ENCODE peak calls at places on chromosomes 3 and 15, in five cellular contexts. One of them, this sample, is unnamed.

GRCh38 chr3:14767706-14768105 is 51.1 kb upstream of the FGD5 start:
- DNase-seq in DND-41: peak
- DNase-seq in activated CD4-positive, CD25-positive, alpha-beta regulatory T cell treated with anti-CD3 and anti-CD28 coated beads, Interleukin-2, amount 50 U/mL, for 72 hours: no peak
- DNase-seq in H9: peak
- DNase-seq in stimulated activated CD8-positive, alpha-beta memory T cell treated with anti-CD3 and anti-CD28 coated beads, Interleukin-12 subunit alpha, Interleukin-12 subunit beta, amount 100 ng/mL, for 4 hours: no peak
- DNase-seq in this sample: no peak

GRCh38 chr3:172279191-172279640 is 169.0 kb downstream of the GHSR start:
- DNase-seq in H9: no peak
- DNase-seq in stimulated activated CD8-positive, alpha-beta memory T cell treated with anti-CD3 and anti-CD28 coated beads, Interleukin-12 subunit alpha, Interleukin-12 subunit beta, amount 100 ng/mL, for 4 hours: no peak
- DNase-seq in activated CD4-positive, CD25-positive, alpha-beta regulatory T cell treated with anti-CD3 and anti-CD28 coated beads, Interleukin-2, amount 50 U/mL, for 72 hours: no peak
- DNase-seq in DND-41: no peak
- DNase-seq in this sample: no peak

GRCh38 chr3:12869025-12869695 is 27.8 kb upstream of the RPL32 start:
- DNase-seq in stimulated activated CD8-positive, alpha-beta memory T cell treated with anti-CD3 and anti-CD28 coated beads, Interleukin-12 subunit alpha, Interleukin-12 subunit beta, amount 100 ng/mL, for 4 hours: peak
- DNase-seq in H9: peak
- DNase-seq in activated CD4-positive, CD25-positive, alpha-beta regulatory T cell treated with anti-CD3 and anti-CD28 coated beads, Interleukin-2, amount 50 U/mL, for 72 hours: peak
- DNase-seq in DND-41: no peak
- DNase-seq in this sample: no peak

GRCh38 chr3:58109752-58110151 is 101.0 kb downstream of the DNASE1L3 start:
- DNase-seq in DND-41: no peak
- DNase-seq in activated CD4-positive, CD25-positive, alpha-beta regulatory T cell treated with anti-CD3 and anti-CD28 coated beads, Interleukin-2, amount 50 U/mL, for 72 hours: no peak
- DNase-seq in H9: no peak
- DNase-seq in stimulated activated CD8-positive, alpha-beta memory T cell treated with anti-CD3 and anti-CD28 coated beads, Interleukin-12 subunit alpha, Interleukin-12 subunit beta, amount 100 ng/mL, for 4 hours: no peak
- DNase-seq in this sample: no peak

GRCh38 chr3:188358787-188359493 is 205.0 kb downstream of the LPP start:
- DNase-seq in stimulated activated CD8-positive, alpha-beta memory T cell treated with anti-CD3 and anti-CD28 coated beads, Interleukin-12 subunit alpha, Interleukin-12 subunit beta, amount 100 ng/mL, for 4 hours: no peak
- DNase-seq in activated CD4-positive, CD25-positive, alpha-beta regulatory T cell treated with anti-CD3 and anti-CD28 coated beads, Interleukin-2, amount 50 U/mL, for 72 hours: no peak
- DNase-seq in DND-41: peak
- DNase-seq in H9: no peak
- DNase-seq in this sample: no peak

GRCh38 chr3:64488938-64489337 is 198.9 kb downstream of the ADAMTS9 start:
- DNase-seq in stimulated activated CD8-positive, alpha-beta memory T cell treated with anti-CD3 and anti-CD28 coated beads, Interleukin-12 subunit alpha, Interleukin-12 subunit beta, amount 100 ng/mL, for 4 hours: no peak
- DNase-seq in activated CD4-positive, CD25-positive, alpha-beta regulatory T cell treated with anti-CD3 and anti-CD28 coated beads, Interleukin-2, amount 50 U/mL, for 72 hours: no peak
- DNase-seq in DND-41: no peak
- DNase-seq in H9: no peak
- DNase-seq in this sample: peak

GRCh38 chr3:107421170-107421792 is 44.0 kb downstream of the CCDC54 start:
- DNase-seq in activated CD4-positive, CD25-positive, alpha-beta regulatory T cell treated with anti-CD3 and anti-CD28 coated beads, Interleukin-2, amount 50 U/mL, for 72 hours: no peak
- DNase-seq in stimulated activated CD8-positive, alpha-beta memory T cell treated with anti-CD3 and anti-CD28 coated beads, Interleukin-12 subunit alpha, Interleukin-12 subunit beta, amount 100 ng/mL, for 4 hours: no peak
- DNase-seq in DND-41: peak
- DNase-seq in H9: no peak
- DNase-seq in this sample: peak

GRCh38 chr15:80934761-80935221 is 54.8 kb downstream of the MESD start:
- DNase-seq in DND-41: no peak
- DNase-seq in stimulated activated CD8-positive, alpha-beta memory T cell treated with anti-CD3 and anti-CD28 coated beads, Interleukin-12 subunit alpha, Interleukin-12 subunit beta, amount 100 ng/mL, for 4 hours: no peak
- DNase-seq in activated CD4-positive, CD25-positive, alpha-beta regulatory T cell treated with anti-CD3 and anti-CD28 coated beads, Interleukin-2, amount 50 U/mL, for 72 hours: no peak
- DNase-seq in H9: peak
- DNase-seq in this sample: no peak

GRCh38 chr15:62413786-62414185 is 248.7 kb upstream of the C2CD4B start:
- DNase-seq in DND-41: no peak
- DNase-seq in stimulated activated CD8-positive, alpha-beta memory T cell treated with anti-CD3 and anti-CD28 coated beads, Interleukin-12 subunit alpha, Interleukin-12 subunit beta, amount 100 ng/mL, for 4 hours: no peak
- DNase-seq in activated CD4-positive, CD25-positive, alpha-beta regulatory T cell treated with anti-CD3 and anti-CD28 coated beads, Interleukin-2, amount 50 U/mL, for 72 hours: no peak
- DNase-seq in H9: no peak
- DNase-seq in this sample: no peak

GRCh38 chr3:180744226-180744625 is 64.9 kb upstream of the CCDC39 start:
- DNase-seq in H9: no peak
- DNase-seq in activated CD4-positive, CD25-positive, alpha-beta regulatory T cell treated with anti-CD3 and anti-CD28 coated beads, Interleukin-2, amount 50 U/mL, for 72 hours: no peak
- DNase-seq in stimulated activated CD8-positive, alpha-beta memory T cell treated with anti-CD3 and anti-CD28 coated beads, Interleukin-12 subunit alpha, Interleukin-12 subunit beta, amount 100 ng/mL, for 4 hours: no peak
- DNase-seq in DND-41: no peak
- DNase-seq in this sample: peak

This sample was measured in NCI-H1436.